ENCODE peak calls at places on chromosomes 1 and 21, in eight cellular contexts. J, P, R, D, S, E, Y and T are unnamed samples. For H3K4me1, the result is how much of the 10 kb centered on the place peaks cover.

GRCh38 chr21:17527240-17527639 is 14.4 kb downstream of the CXADR start:
- DNase-seq in J (no peak), P (no peak), R (no peak), D (peak), S (no peak), E (peak), Y (no peak), T (no peak)

GRCh38 chr1:44950892-44951291 is 35.5 kb downstream of the EIF2B3 start:
- DNase-seq in J (no peak), P (no peak), R (no peak), D (no peak), S (no peak), E (no peak), Y (no peak), T (no peak)

GRCh38 chr1:198676253-198676652 is 37.4 kb downstream of the PTPRC start:
- DNase-seq in J (no peak), P (peak), R (no peak), D (no peak), S (no peak), E (no peak), Y (no peak), T (no peak)

GRCh38 chr1:51966559-51966958 is 23.9 kb downstream of the RAB3B start:
- DNase-seq in J (no peak), P (no peak), R (no peak), D (no peak), S (no peak), E (no peak), Y (no peak), T (no peak)

GRCh38 chr1:6001992-6002576 is 9.9 kb upstream of the NPHP4 start:
- DNase-seq in J (peak), P (no peak), R (peak), D (no peak), S (no peak), E (no peak), Y (no peak), T (peak)

GRCh38 chr1:1199961-1200875 is 6.2 kb downstream of the TNFRSF18 start:
- DNase-seq in J (no peak), P (no peak), R (peak), D (no peak), S (peak), E (no peak), Y (peak), T (peak)

GRCh38 chr1:7784492-7785071 is 491 bp downstream of the PER3 start:
- DNase-seq in J (peak), P (no peak), R (peak), D (no peak), S (peak), E (no peak), Y (peak), T (no peak)

GRCh38 chr21:44294391-44295162 is 5.3 kb upstream of the PFKL start:
- DNase-seq in J (peak), P (no peak), R (peak), D (peak), S (no peak), E (no peak), Y (peak), T (no peak)

GRCh38 chr1:207861442-207862177 is 49.3 kb downstream of the CD34 start:
- DNase-seq in J (no peak), P (no peak), R (no peak), D (no peak), S (no peak), E (no peak), Y (no peak), T (no peak)

GRCh38 chr1:2412773-2413494 is 570 bp upstream of the PEX10 start:
- DNase-seq in J (no peak), P (peak), R (no peak), D (peak), S (no peak), E (no peak), Y (peak), T (no peak)
- H3K27ac ChIP-seq in J (peak), P (peak), R (peak), D (peak), S (no peak), E (peak), Y (peak), T (peak)

GRCh38 chr21:35485364-35485763 is 436.3 kb upstream of the RUNX1 start:
- DNase-seq in J (no peak), P (no peak), R (no peak), D (no peak), S (no peak), E (no peak), Y (no peak), T (no peak)
- TF ChIP-seq CTCF in J (no peak), P (no peak), R (no peak), D (no peak), S (no peak), E (no peak), Y (no peak), T (no peak)

GRCh38 chr1:9593147-9593491 is 4.4 kb downstream of the TMEM201 start:
- DNase-seq in J (no peak), P (no peak), R (no peak), D (no peak), S (no peak), E (no peak), Y (no peak), T (no peak)

GRCh38 chr1:9590945-9591668 is 2.4 kb downstream of the TMEM201 start:
- DNase-seq in J (no peak), P (peak), R (no peak), D (no peak), S (no peak), E (no peak), Y (no peak), T (no peak)

GRCh38 chr1:9590201-9590600 is 1.5 kb downstream of the TMEM201 start:
- DNase-seq in J (no peak), P (peak), R (no peak), D (no peak), S (no peak), E (no peak), Y (no peak), T (no peak)

GRCh38 chr1:9592510-9593075 is 3.9 kb downstream of the TMEM201 start:
- DNase-seq in J (no peak), P (no peak), R (no peak), D (no peak), S (no peak), E (no peak), Y (no peak), T (no peak)

DNA sequence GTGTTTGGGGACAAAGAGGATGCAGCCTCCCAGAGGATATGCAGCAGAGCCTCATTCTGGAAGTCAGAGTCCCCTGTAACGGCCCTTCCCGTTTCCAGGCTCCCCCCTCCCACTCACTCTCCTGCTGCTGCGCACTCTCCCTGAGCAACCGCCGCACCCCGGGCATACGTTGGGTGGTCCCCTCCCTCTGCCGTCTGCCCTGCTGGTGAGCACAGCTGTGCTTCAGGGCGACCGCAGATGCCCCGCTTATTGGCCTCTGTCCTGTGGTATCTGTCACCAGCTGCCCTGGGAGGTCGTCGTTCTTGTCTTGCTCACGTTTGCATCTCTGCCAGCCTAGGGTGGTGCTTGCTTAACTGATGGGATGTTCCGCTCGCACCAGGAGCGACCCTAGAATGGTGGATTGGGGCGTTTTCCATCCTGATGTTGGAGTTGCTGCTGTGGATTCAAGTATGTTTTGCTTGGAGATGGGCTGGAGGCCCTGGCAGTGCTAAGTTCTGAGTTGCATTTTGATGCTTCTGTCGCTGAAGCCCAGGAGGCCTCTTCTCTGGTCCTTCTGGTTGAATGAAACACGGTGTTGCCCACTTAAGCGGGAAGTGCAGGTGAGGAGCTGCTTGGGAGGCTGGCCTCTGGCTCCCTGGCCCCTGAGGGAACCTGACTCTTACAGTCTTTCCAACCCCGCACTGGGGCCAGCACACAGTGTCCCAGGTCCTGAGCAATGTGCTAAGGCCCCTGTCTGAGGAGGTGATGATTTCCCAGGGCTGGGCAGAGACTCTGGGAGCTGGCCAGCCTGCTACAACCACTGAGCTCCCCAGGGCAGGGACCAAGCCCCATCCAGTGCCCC is 3.2 kb downstream of the TMEM201 start:
- DNase-seq in J (no peak), P (no peak), R (no peak), D (no peak), S (peak), E (no peak), Y (no peak), T (peak)
- H3K4me1 ChIP-seq in J (under half), P (under half), R (half or more), D (under half), S (under half), E (under half), Y (under half), T (under half)

GRCh38 chr1:235919127-235919796 is 52.6 kb upstream of the LYST start:
- DNase-seq in J (no peak), P (no peak), R (no peak), D (no peak), S (no peak), E (no peak), Y (no peak), T (no peak)

GRCh38 chr1:235918481-235918880 is 51.8 kb upstream of the LYST start:
- DNase-seq in J (no peak), P (no peak), R (no peak), D (no peak), S (no peak), E (no peak), Y (no peak), T (no peak)

GRCh38 chr1:235920596-235921375 is 54.1 kb upstream of the LYST start:
- DNase-seq in J (no peak), P (no peak), R (no peak), D (no peak), S (no peak), E (peak), Y (no peak), T (no peak)

GRCh38 chr1:235918032-235918431 is 51.3 kb upstream of the LYST start:
- DNase-seq in J (peak), P (no peak), R (no peak), D (no peak), S (no peak), E (peak), Y (peak), T (no peak)

DNA sequence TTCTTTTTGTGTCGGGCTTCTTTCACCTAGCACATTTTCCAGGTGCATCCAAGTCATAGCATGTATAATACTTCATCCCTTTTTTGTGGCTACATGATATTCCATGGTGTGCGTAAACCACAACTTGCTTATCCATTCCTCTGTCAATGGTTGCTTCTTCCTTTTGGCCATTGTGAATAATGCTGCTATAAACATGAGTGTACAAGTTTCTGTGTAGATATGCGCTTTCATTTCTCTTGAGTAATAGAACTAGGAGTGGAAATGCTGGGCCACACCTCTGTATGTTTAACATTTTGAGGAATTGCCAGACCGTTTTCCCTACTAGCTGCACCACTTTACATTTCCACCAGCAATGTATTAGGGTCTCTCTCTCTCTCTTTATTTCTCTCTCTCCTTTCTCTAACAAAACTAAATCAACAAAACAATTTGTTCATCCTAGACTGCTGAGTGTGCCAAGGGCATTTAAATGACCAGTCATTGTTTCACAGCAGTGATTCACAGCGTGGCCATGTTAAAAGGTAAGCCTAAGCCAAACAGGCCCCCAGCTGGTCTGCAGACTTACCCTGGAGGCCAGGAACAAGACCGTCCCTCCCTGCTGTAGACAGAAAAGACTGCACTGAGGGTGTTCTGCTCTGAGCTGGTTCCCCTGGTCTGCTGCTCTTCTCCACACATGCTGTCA is 53.2 kb upstream of the LYST start:
- DNase-seq in J (no peak), P (no peak), R (no peak), D (peak), S (no peak), E (peak), Y (no peak), T (peak)
- H3K27ac ChIP-seq in J (peak), P (no peak), R (no peak), D (no peak), S (no peak), E (peak), Y (no peak), T (peak)

DNA sequence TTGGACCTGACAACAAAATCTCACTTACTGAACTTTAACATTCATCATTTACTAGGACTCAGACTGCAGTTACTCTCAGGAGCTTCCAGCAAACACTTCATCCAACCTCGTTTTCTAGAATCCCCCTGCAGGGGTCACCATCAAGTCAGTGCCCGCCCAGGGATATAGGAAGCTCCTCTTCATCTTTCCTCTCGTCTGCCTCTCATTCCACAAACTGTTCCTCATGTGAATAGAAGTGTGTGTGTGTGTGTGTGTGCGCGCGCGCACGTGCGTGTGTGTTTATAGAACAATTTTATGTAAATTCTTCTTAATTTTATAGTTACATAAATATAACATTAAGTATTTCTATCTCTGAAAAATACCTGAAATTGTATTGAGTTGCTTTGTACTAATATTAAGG is 21.8 kb upstream of the ABCD3 start:
- DNase-seq in J (no peak), P (no peak), R (no peak), D (no peak), S (peak), E (no peak), Y (no peak), T (no peak)
- TF ChIP-seq CTCF in J (peak), P (peak), R (no peak), D (no peak), S (peak), E (no peak), Y (no peak), T (no peak)

GRCh38 chr1:235940282-235940681 is 73.6 kb upstream of the LYST start:
- DNase-seq in J (no peak), P (no peak), R (no peak), D (no peak), S (no peak), E (no peak), Y (no peak), T (no peak)
- H3K4me1 ChIP-seq in J (under half), P (under half), R (under half), D (under half), S (under half), E (under half), Y (under half), T (under half)

DNA sequence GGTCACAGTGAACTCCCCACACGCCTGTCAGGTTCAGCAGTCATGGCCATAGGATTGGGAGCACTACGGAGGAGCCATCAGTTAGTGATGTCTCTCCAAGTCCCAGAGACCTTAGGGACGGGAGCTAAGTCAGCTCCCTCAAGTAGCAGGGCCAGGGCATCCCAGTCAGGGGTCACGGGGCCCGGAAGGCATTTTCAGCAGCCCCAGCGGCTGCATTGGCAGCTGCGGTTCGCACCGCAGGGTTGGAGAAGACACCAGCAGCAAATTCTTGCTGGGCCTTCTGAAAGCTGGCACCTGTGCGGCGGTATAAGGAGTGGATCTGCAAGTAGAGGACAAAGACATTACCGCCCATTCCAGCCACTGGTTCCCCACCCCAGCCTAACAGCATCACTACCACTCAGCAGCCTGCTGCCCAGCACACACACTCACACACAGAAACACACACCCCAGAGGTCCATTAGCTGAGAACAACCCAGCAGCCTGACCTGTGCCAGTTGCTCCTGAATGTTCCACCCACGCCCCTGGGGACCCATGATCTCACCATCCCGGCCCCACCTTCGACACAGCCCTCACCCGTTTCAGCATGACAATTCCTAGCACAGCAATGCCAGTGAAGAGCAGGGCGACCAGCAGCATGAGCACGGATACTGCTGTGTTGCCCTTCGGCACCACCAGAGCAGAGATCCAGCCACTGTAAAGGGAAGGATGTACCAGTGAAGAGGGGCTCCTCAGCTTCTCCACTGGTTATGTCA is 994 bp upstream of the ENTREP3 start:
- DNase-seq in J (no peak), P (no peak), R (peak), D (no peak), S (no peak), E (no peak), Y (no peak), T (peak)
- H3K27ac ChIP-seq in J (peak), P (no peak), R (peak), D (peak), S (peak), E (no peak), Y (peak), T (peak)

DNA sequence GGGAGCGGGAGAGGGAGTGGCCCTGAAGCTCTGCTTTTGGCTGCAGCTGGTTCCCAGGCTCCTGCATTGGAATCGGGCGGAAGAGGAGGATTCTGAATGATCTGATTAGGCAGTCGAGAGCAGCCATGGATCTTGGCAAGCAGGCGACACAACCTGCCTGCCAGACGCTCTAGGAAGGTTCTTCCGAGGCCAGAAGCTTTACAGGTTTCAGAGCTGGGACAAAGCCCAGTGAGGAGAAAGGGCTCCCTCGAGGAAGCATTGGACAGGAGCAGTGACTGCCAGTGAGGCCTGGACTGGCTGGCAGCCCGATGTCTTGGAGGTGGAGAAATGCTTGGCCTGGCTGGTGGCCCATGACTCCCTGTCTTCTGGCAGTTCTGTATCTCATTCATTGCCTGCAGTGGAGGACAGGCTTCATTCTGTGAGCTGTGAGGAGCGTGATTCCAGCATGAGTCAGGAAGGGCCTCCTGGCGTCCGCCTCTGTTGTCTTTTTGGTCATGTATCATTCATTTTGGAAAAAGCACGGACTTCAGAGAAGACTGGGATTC is 132.7 kb upstream of the IPO9 start:
- DNase-seq in J (peak), P (no peak), R (peak), D (peak), S (no peak), E (peak), Y (peak), T (no peak)
- TF ChIP-seq CTCF in J (no peak), P (no peak), R (no peak), D (no peak), S (no peak), E (peak), Y (no peak), T (no peak)